ENCODE peak calls at places on chromosome 14, in ten cellular contexts. One of them, this sample, is unnamed.
A peak's percentile ranks its signal among the peaks of the same experiment; 100 is the strongest.

GRCh38 chr14:98926151-98926550 is 345.8 kb downstream of the BCL11B start:
- DNase-seq in Caki2: no peak
- DNase-seq in stimulated activated CD4-positive, alpha-beta T cell treated with anti-CD3 and anti-CD28 coated beads, TNF-alpha, amount 100 ng/mL, for 1 hour: peak; percentile 16
- DNase-seq in Right ventricle myocardium inferior: no peak
- DNase-seq in NCI-H1092: no peak
- DNase-seq in brain microvascular endothelial cell: no peak
- DNase-seq in putamen: no peak
- DNase-seq in DMS 273 treated with DMSO at 0.1 percent for 48 hours: no peak
- DNase-seq in ecto neural progenitor cell: no peak
- DNase-seq in left cardiac atrium: no peak
- DNase-seq in this sample: no peak

GRCh38 chr14:104096318-104096717 is 10.8 kb downstream of the ASPG start:
- DNase-seq in Caki2: no peak
- DNase-seq in stimulated activated CD4-positive, alpha-beta T cell treated with anti-CD3 and anti-CD28 coated beads, TNF-alpha, amount 100 ng/mL, for 1 hour: no peak
- DNase-seq in Right ventricle myocardium inferior: peak; percentile 53
- DNase-seq in NCI-H1092: no peak
- DNase-seq in brain microvascular endothelial cell: no peak
- DNase-seq in putamen: no peak
- DNase-seq in DMS 273 treated with DMSO at 0.1 percent for 48 hours: no peak
- DNase-seq in ecto neural progenitor cell: no peak
- DNase-seq in left cardiac atrium: peak; percentile 10
- DNase-seq in this sample: no peak

GRCh38 chr14:51848120-51848519 is 12.3 kb upstream of the GNG2 start:
- DNase-seq in Caki2: no peak
- DNase-seq in stimulated activated CD4-positive, alpha-beta T cell treated with anti-CD3 and anti-CD28 coated beads, TNF-alpha, amount 100 ng/mL, for 1 hour: no peak
- DNase-seq in Right ventricle myocardium inferior: no peak
- DNase-seq in NCI-H1092: no peak
- DNase-seq in brain microvascular endothelial cell: no peak
- DNase-seq in putamen: no peak
- DNase-seq in DMS 273 treated with DMSO at 0.1 percent for 48 hours: no peak
- DNase-seq in ecto neural progenitor cell: no peak
- DNase-seq in left cardiac atrium: no peak
- DNase-seq in this sample: no peak

GRCh38 chr14:71764701-71765347 is 167.4 kb upstream of the RGS6 start:
- DNase-seq in Caki2: no peak
- DNase-seq in stimulated activated CD4-positive, alpha-beta T cell treated with anti-CD3 and anti-CD28 coated beads, TNF-alpha, amount 100 ng/mL, for 1 hour: no peak
- DNase-seq in Right ventricle myocardium inferior: no peak
- DNase-seq in NCI-H1092: no peak
- DNase-seq in brain microvascular endothelial cell: no peak
- DNase-seq in putamen: no peak
- DNase-seq in DMS 273 treated with DMSO at 0.1 percent for 48 hours: no peak
- DNase-seq in ecto neural progenitor cell: no peak
- DNase-seq in left cardiac atrium: no peak
- DNase-seq in this sample: no peak

GRCh38 chr14:63174760-63175191 is 29.5 kb upstream of the RHOJ start:
- DNase-seq in Caki2: peak; percentile 2
- DNase-seq in stimulated activated CD4-positive, alpha-beta T cell treated with anti-CD3 and anti-CD28 coated beads, TNF-alpha, amount 100 ng/mL, for 1 hour: no peak
- DNase-seq in Right ventricle myocardium inferior: no peak
- DNase-seq in NCI-H1092: peak; percentile 58
- DNase-seq in brain microvascular endothelial cell: peak; percentile 80
- DNase-seq in putamen: peak; percentile 10
- DNase-seq in DMS 273 treated with DMSO at 0.1 percent for 48 hours: peak; percentile 3
- DNase-seq in ecto neural progenitor cell: no peak
- DNase-seq in left cardiac atrium: no peak
- DNase-seq in this sample: no peak

GRCh38 chr14:55277972-55278740 is 6.9 kb downstream of the FBXO34 start:
- DNase-seq in Caki2: no peak
- DNase-seq in stimulated activated CD4-positive, alpha-beta T cell treated with anti-CD3 and anti-CD28 coated beads, TNF-alpha, amount 100 ng/mL, for 1 hour: no peak
- DNase-seq in Right ventricle myocardium inferior: no peak
- DNase-seq in NCI-H1092: no peak
- DNase-seq in brain microvascular endothelial cell: no peak
- DNase-seq in putamen: no peak
- DNase-seq in DMS 273 treated with DMSO at 0.1 percent for 48 hours: no peak
- DNase-seq in ecto neural progenitor cell: no peak
- DNase-seq in left cardiac atrium: no peak
- DNase-seq in this sample: no peak

GRCh38 chr14:22579881-22580280 is 9.1 kb downstream of the DAD1 start:
- DNase-seq in Caki2: no peak
- DNase-seq in stimulated activated CD4-positive, alpha-beta T cell treated with anti-CD3 and anti-CD28 coated beads, TNF-alpha, amount 100 ng/mL, for 1 hour: no peak
- DNase-seq in Right ventricle myocardium inferior: no peak
- DNase-seq in NCI-H1092: no peak
- DNase-seq in brain microvascular endothelial cell: no peak
- DNase-seq in putamen: no peak
- DNase-seq in DMS 273 treated with DMSO at 0.1 percent for 48 hours: no peak
- DNase-seq in ecto neural progenitor cell: no peak
- DNase-seq in left cardiac atrium: no peak
- DNase-seq in this sample: no peak

GRCh38 chr14:81137316-81137715 is 83.4 kb downstream of the GTF2A1 start:
- DNase-seq in Caki2: peak; percentile 68
- DNase-seq in stimulated activated CD4-positive, alpha-beta T cell treated with anti-CD3 and anti-CD28 coated beads, TNF-alpha, amount 100 ng/mL, for 1 hour: no peak
- DNase-seq in Right ventricle myocardium inferior: no peak
- DNase-seq in NCI-H1092: no peak
- DNase-seq in brain microvascular endothelial cell: peak; percentile 64
- DNase-seq in putamen: no peak
- DNase-seq in DMS 273 treated with DMSO at 0.1 percent for 48 hours: no peak
- DNase-seq in ecto neural progenitor cell: no peak
- DNase-seq in left cardiac atrium: no peak
- DNase-seq in this sample: no peak

GRCh38 chr14:66038214-66038977 is 447.8 kb upstream of the CCDC196 start:
- DNase-seq in Caki2: no peak
- DNase-seq in stimulated activated CD4-positive, alpha-beta T cell treated with anti-CD3 and anti-CD28 coated beads, TNF-alpha, amount 100 ng/mL, for 1 hour: no peak
- DNase-seq in Right ventricle myocardium inferior: no peak
- DNase-seq in NCI-H1092: no peak
- DNase-seq in brain microvascular endothelial cell: peak; percentile 16
- DNase-seq in putamen: peak; percentile 29
- DNase-seq in DMS 273 treated with DMSO at 0.1 percent for 48 hours: no peak
- DNase-seq in ecto neural progenitor cell: no peak
- DNase-seq in left cardiac atrium: no peak
- DNase-seq in this sample: no peak

GRCh38 chr14:39467889-39468524 is 35.8 kb upstream of the FBXO33 start:
- DNase-seq in Caki2: no peak
- DNase-seq in stimulated activated CD4-positive, alpha-beta T cell treated with anti-CD3 and anti-CD28 coated beads, TNF-alpha, amount 100 ng/mL, for 1 hour: no peak
- DNase-seq in Right ventricle myocardium inferior: no peak
- DNase-seq in NCI-H1092: no peak
- DNase-seq in brain microvascular endothelial cell: peak; percentile 57
- DNase-seq in putamen: no peak
- DNase-seq in DMS 273 treated with DMSO at 0.1 percent for 48 hours: no peak
- DNase-seq in ecto neural progenitor cell: peak; percentile 53
- DNase-seq in left cardiac atrium: no peak
- DNase-seq in this sample: no peak

GRCh38 chr14:88825503-88825902 is 1.1 kb downstream of the TTC8 start:
- DNase-seq in Caki2: no peak
- DNase-seq in stimulated activated CD4-positive, alpha-beta T cell treated with anti-CD3 and anti-CD28 coated beads, TNF-alpha, amount 100 ng/mL, for 1 hour: no peak
- DNase-seq in Right ventricle myocardium inferior: no peak
- DNase-seq in NCI-H1092: no peak
- DNase-seq in brain microvascular endothelial cell: no peak
- DNase-seq in putamen: peak; percentile 68
- DNase-seq in DMS 273 treated with DMSO at 0.1 percent for 48 hours: no peak
- DNase-seq in ecto neural progenitor cell: no peak
- DNase-seq in left cardiac atrium: no peak
- DNase-seq in this sample: no peak

GRCh38 chr14:23154876-23155587 is 28.4 kb downstream of the SLC7A8 start:
- DNase-seq in Caki2: peak; percentile 23
- DNase-seq in stimulated activated CD4-positive, alpha-beta T cell treated with anti-CD3 and anti-CD28 coated beads, TNF-alpha, amount 100 ng/mL, for 1 hour: no peak
- DNase-seq in Right ventricle myocardium inferior: peak; percentile 92
- DNase-seq in NCI-H1092: no peak
- DNase-seq in brain microvascular endothelial cell: peak; percentile 59
- DNase-seq in putamen: peak; percentile 57
- DNase-seq in DMS 273 treated with DMSO at 0.1 percent for 48 hours: peak; percentile 72
- DNase-seq in ecto neural progenitor cell: peak; percentile 66
- DNase-seq in left cardiac atrium: peak; percentile 84
- DNase-seq in this sample: no peak

GRCh38 chr14:101018561-101019290 is 115.2 kb upstream of the RTL1 start:
- DNase-seq in Caki2: no peak
- DNase-seq in stimulated activated CD4-positive, alpha-beta T cell treated with anti-CD3 and anti-CD28 coated beads, TNF-alpha, amount 100 ng/mL, for 1 hour: no peak
- DNase-seq in Right ventricle myocardium inferior: no peak
- DNase-seq in NCI-H1092: no peak
- DNase-seq in brain microvascular endothelial cell: no peak
- DNase-seq in putamen: no peak
- DNase-seq in DMS 273 treated with DMSO at 0.1 percent for 48 hours: no peak
- DNase-seq in ecto neural progenitor cell: peak; percentile 23
- DNase-seq in left cardiac atrium: no peak
- DNase-seq in this sample: no peak

This sample was measured in activated naive CD8-positive, alpha-beta T cell treated with anti-CD3 and anti-CD28 coated beads, Interleukin-2, amount 50 U/mL, for 16 hours.